ENCODE peak calls at places on chromosome 13, in five cellular contexts. One of them, this sample, is unnamed.

GRCh38 chr13:50485979-50486935 is 357.2 kb downstream of the DLEU7 start:
- DNase-seq in activated naive CD4-positive, alpha-beta T cell treated with anti-CD3 and anti-CD28 coated beads, Interleukin-2, amount 10 ng/mL, durations not matched to agents 7 days and 5 days: no peak
- DNase-seq in substantia nigra: no peak
- DNase-seq in effector CD4-positive, alpha-beta T cell: no peak
- DNase-seq in NCI-H1417: no peak
- DNase-seq in this sample: no peak

GRCh38 chr13:26229080-26229615 is 7.0 kb upstream of the RNF6 start:
- DNase-seq in substantia nigra: no peak
- DNase-seq in NCI-H1417: no peak
- DNase-seq in effector CD4-positive, alpha-beta T cell: no peak
- DNase-seq in activated naive CD4-positive, alpha-beta T cell treated with anti-CD3 and anti-CD28 coated beads, Interleukin-2, amount 10 ng/mL, durations not matched to agents 7 days and 5 days: no peak
- DNase-seq in this sample: no peak

GRCh38 chr13:109211616-109212015 is 574.8 kb downstream of the IRS2 start:
- DNase-seq in substantia nigra: no peak
- DNase-seq in effector CD4-positive, alpha-beta T cell: no peak
- DNase-seq in NCI-H1417: no peak
- DNase-seq in activated naive CD4-positive, alpha-beta T cell treated with anti-CD3 and anti-CD28 coated beads, Interleukin-2, amount 10 ng/mL, durations not matched to agents 7 days and 5 days: no peak
- DNase-seq in this sample: no peak

GRCh38 chr13:49218493-49219051 is 1.6 kb upstream of the MLNR start:
- DNase-seq in substantia nigra: no peak
- DNase-seq in NCI-H1417: no peak
- DNase-seq in effector CD4-positive, alpha-beta T cell: no peak
- DNase-seq in activated naive CD4-positive, alpha-beta T cell treated with anti-CD3 and anti-CD28 coated beads, Interleukin-2, amount 10 ng/mL, durations not matched to agents 7 days and 5 days: no peak
- DNase-seq in this sample: no peak

GRCh38 chr13:82176761-82177160 is 1705.5 kb downstream of the SLITRK1 start:
- DNase-seq in effector CD4-positive, alpha-beta T cell: no peak
- DNase-seq in NCI-H1417: no peak
- DNase-seq in activated naive CD4-positive, alpha-beta T cell treated with anti-CD3 and anti-CD28 coated beads, Interleukin-2, amount 10 ng/mL, durations not matched to agents 7 days and 5 days: no peak
- DNase-seq in substantia nigra: no peak
- DNase-seq in this sample: no peak

GRCh38 chr13:109383683-109384082 is 402.7 kb downstream of the IRS2 start:
- DNase-seq in substantia nigra: no peak
- DNase-seq in activated naive CD4-positive, alpha-beta T cell treated with anti-CD3 and anti-CD28 coated beads, Interleukin-2, amount 10 ng/mL, durations not matched to agents 7 days and 5 days: no peak
- DNase-seq in NCI-H1417: no peak
- DNase-seq in effector CD4-positive, alpha-beta T cell: no peak
- DNase-seq in this sample: no peak

GRCh38 chr13:97485328-97485727 is 51.4 kb downstream of the RAP2A start:
- DNase-seq in activated naive CD4-positive, alpha-beta T cell treated with anti-CD3 and anti-CD28 coated beads, Interleukin-2, amount 10 ng/mL, durations not matched to agents 7 days and 5 days: no peak
- DNase-seq in substantia nigra: no peak
- DNase-seq in NCI-H1417: no peak
- DNase-seq in effector CD4-positive, alpha-beta T cell: no peak
- DNase-seq in this sample: no peak

GRCh38 chr13:98489446-98490194 is 87.3 kb downstream of the STK24 start:
- DNase-seq in effector CD4-positive, alpha-beta T cell: no peak
- DNase-seq in substantia nigra: no peak
- DNase-seq in activated naive CD4-positive, alpha-beta T cell treated with anti-CD3 and anti-CD28 coated beads, Interleukin-2, amount 10 ng/mL, durations not matched to agents 7 days and 5 days: no peak
- DNase-seq in NCI-H1417: peak
- DNase-seq in this sample: no peak

GRCh38 chr13:43785166-43785680 is 1.5 kb downstream of the ENOX1 start:
- DNase-seq in NCI-H1417: no peak
- DNase-seq in activated naive CD4-positive, alpha-beta T cell treated with anti-CD3 and anti-CD28 coated beads, Interleukin-2, amount 10 ng/mL, durations not matched to agents 7 days and 5 days: no peak
- DNase-seq in substantia nigra: no peak
- DNase-seq in effector CD4-positive, alpha-beta T cell: no peak
- DNase-seq in this sample: no peak

This sample was measured in effector memory CD8-positive, alpha-beta T cell.